ENCODE peak calls at places on chromosomes 2 and 18, in four cellular contexts. E is omental fat pad, X is A673, K is A549. D is an unnamed sample.

GRCh38 chr2:216765810-216766259 is 70.5 kb upstream of the IGFBP5 start:
- DNase-seq in E (no peak), K (no peak), X (no peak), D (peak)

GRCh38 chr2:66772618-66773017 is 337.7 kb downstream of the MEIS1 start:
- DNase-seq in K (no peak), X (no peak), E (no peak), D (no peak)

GRCh38 chr2:28366496-28367282 is 26.0 kb upstream of the FOSL2 start:
- DNase-seq in X (no peak), K (no peak), E (no peak), D (no peak)

GRCh38 chr2:181106789-181107418 is 126.5 kb downstream of the UBE2E3 start:
- DNase-seq in K (peak), X (peak), E (no peak), D (no peak)

GRCh38 chr2:225328192-225328591 is 71.3 kb upstream of the NYAP2 start:
- DNase-seq in X (no peak), E (no peak), K (peak), D (no peak)

GRCh38 chr2:160205511-160205910 is 5.4 kb upstream of the ITGB6 start:
- DNase-seq in X (peak), E (no peak), K (peak), D (no peak)

GRCh38 chr2:127634066-127634617 is 11.8 kb upstream of the GPR17 start:
- DNase-seq in E (no peak), K (no peak), X (no peak), D (no peak)

GRCh38 chr2:135074216-135074615 is 22.1 kb downstream of the RAB3GAP1 start:
- DNase-seq in E (no peak), X (no peak), K (no peak), D (no peak)

GRCh38 chr2:36438454-36438977 is 82.9 kb downstream of the CRIM1 start:
- DNase-seq in E (no peak), K (peak), X (peak), D (no peak)

GRCh38 chr2:70801607-70802263 is 11.3 kb upstream of the FIGLA start:
- DNase-seq in E (no peak), X (no peak), K (no peak), D (no peak)

GRCh38 chr2:180980943-180981898 is 816 bp downstream of the UBE2E3 start:
- DNase-seq in K (peak), X (peak), E (no peak), D (no peak)

GRCh38 chr2:1675633-1676032 is 68.7 kb downstream of the PXDN start:
- DNase-seq in X (no peak), K (peak), E (no peak), D (no peak)

GRCh38 chr2:230225486-230225885 is at the start of gene SP140:
- DNase-seq in K (no peak), E (no peak), X (no peak), D (no peak)

GRCh38 chr2:120397362-120397811 is 51.5 kb downstream of the INHBB start:
- DNase-seq in X (no peak), E (no peak), K (peak), D (no peak)

GRCh38 chr2:96580771-96581170 is 44.2 kb downstream of the ARID5A start:
- DNase-seq in K (peak), E (no peak), X (peak), D (no peak)

GRCh38 chr2:190637331-190637734 is 11.6 kb upstream of the NAB1 start:
- DNase-seq in E (no peak), X (no peak), K (peak), D (no peak)

GRCh38 chr2:111626037-111626861 is 257.7 kb downstream of the ANAPC1 start:
- DNase-seq in X (peak), E (no peak), K (no peak), D (no peak)

GRCh38 chr2:71599038-71599437 is 145.7 kb downstream of the DYSF start:
- DNase-seq in X (no peak), E (no peak), K (no peak), D (no peak)

GRCh38 chr2:120237491-120237902 is 14.3 kb upstream of the TMEM185B start:
- DNase-seq in K (peak), E (no peak), X (no peak), D (no peak)

GRCh38 chr2:176852667-176853066 is 359.9 kb upstream of the HNRNPA3 start:
- DNase-seq in K (no peak), E (no peak), X (no peak), D (no peak)

GRCh38 chr2:98161202-98161601 is 74.2 kb downstream of the VWA3B start:
- DNase-seq in K (no peak), X (no peak), E (no peak), D (no peak)

GRCh38 chr2:218812096-218812815 is 19.3 kb downstream of the PRKAG3 start:
- DNase-seq in X (no peak), K (no peak), E (no peak), D (no peak)

GRCh38 chr2:62150597-62151305 is 45.2 kb upstream of the B3GNT2 start:
- DNase-seq in X (no peak), K (no peak), E (no peak), D (no peak)

GRCh38 chr2:133972786-133973185 is 281.1 kb upstream of the MGAT5 start:
- DNase-seq in X (no peak), K (no peak), E (no peak), D (no peak)

GRCh38 chr18:72833471-72833870 is 34.3 kb downstream of the NETO1 start:
- DNase-seq in E (no peak), K (no peak), X (peak), D (no peak)

GRCh38 chr2:158457092-158457825 is 507 bp downstream of the PKP4 start:
- DNase-seq in K (peak), E (no peak), X (peak), D (peak)

GRCh38 chr2:207265363-207265762 is 99.6 kb upstream of the KLF7 start:
- DNase-seq in E (no peak), K (no peak), X (no peak), D (no peak)

GRCh38 chr2:105258835-105259350 is 17.4 kb downstream of the GPR45 start:
- DNase-seq in E (no peak), X (no peak), K (no peak), D (no peak)

GRCh38 chr2:130829020-130829419 is 7.7 kb upstream of the ARHGEF4 start:
- DNase-seq in K (peak), E (no peak), X (no peak), D (no peak)

GRCh38 chr2:171141320-171141719 is 19.4 kb downstream of the TLK1 start:
- DNase-seq in K (no peak), X (no peak), E (no peak), D (no peak)

GRCh38 chr2:36655456-36655855 is 41.1 kb upstream of the VIT start:
- DNase-seq in E (no peak), K (no peak), X (peak), D (no peak)

GRCh38 chr18:25089470-25089869 is 262.5 kb downstream of the ZNF521 start:
- DNase-seq in X (no peak), E (no peak), K (no peak), D (no peak)

GRCh38 chr2:28334527-28334891 is 58.1 kb upstream of the FOSL2 start:
- DNase-seq in E (no peak), X (no peak), K (no peak), D (no peak)

GRCh38 chr2:148207111-148207510 is 186.2 kb downstream of the MBD5 start:
- DNase-seq in E (no peak), X (no peak), K (no peak), D (no peak)

GRCh38 chr2:148202237-148202636 is 181.3 kb downstream of the MBD5 start:
- DNase-seq in K (no peak), E (no peak), X (no peak), D (no peak)

GRCh38 chr2:148201075-148202004 is 180.4 kb downstream of the MBD5 start:
- DNase-seq in K (peak), E (no peak), X (peak), D (peak)
- TF ChIP-seq CTCF in K (peak), E (no peak), X (peak), D (peak)

GRCh38 chr2:226796012-226796839 is 3.4 kb downstream of the IRS1 start:
- DNase-seq in X (peak), K (no peak), E (no peak), D (no peak)

GRCh38 chr2:226797289-226797988 is 2.2 kb downstream of the IRS1 start:
- DNase-seq in K (no peak), X (peak), E (no peak), D (no peak)

GRCh38 chr2:226795281-226796011 is 4.2 kb downstream of the IRS1 start:
- DNase-seq in X (no peak), E (no peak), K (no peak), D (no peak)

GRCh38 chr2:226797989-226798421 is 1.6 kb downstream of the IRS1 start:
- DNase-seq in E (no peak), X (peak), K (no peak), D (no peak)

GRCh38 chr2:226796840-226797288 is 2.8 kb downstream of the IRS1 start:
- DNase-seq in E (no peak), X (peak), K (no peak), D (no peak)
- TF ChIP-seq CTCF in E (no peak), X (peak), K (peak), D (peak)

DNA sequence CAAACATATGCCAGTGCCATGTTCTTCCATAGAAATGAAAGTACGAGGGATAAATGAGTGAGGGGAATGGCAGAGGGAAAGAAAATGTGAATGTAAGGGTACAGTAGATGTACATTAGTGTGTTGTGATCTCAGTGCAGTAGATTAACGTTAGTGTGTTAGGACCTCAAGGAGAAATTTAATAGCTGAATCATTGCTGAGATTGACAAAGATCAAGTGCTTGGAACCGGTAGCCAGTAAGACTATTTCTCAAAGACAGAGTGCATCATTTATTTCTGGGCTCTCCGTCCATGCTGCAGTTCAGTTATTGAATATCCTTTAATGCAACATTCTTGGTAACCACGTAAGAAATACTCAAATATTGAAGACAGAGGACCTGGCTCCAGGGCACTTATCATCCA is 246.0 kb downstream of the PTPRM start:
- DNase-seq in E (no peak), K (no peak), X (no peak), D (no peak)
- TF ChIP-seq CTCF in E (no peak), K (no peak), X (no peak), D (no peak)

DNA sequence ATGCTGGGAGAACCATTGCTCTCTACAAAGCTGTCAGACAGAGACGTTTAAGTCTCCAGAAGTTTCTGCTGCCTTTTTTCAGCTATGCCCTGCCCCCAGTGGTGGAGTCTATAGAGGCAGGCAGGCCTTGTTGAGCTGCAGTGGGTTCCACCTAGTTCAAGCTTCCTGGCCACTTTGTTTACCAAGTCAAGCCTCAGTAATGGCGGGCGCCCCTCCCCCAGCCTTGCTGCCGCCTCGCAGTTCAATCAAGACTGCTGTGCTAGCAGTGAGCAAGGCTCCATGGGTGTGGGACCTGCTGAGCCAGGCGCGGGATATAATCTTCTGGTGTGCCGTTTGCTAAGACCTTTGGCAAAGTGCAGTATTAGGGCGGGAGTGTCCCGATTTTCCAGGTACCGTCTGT is 52.7 kb upstream of the SCYGR2 start:
- DNase-seq in K (peak), E (no peak), X (peak), D (no peak)
- TF ChIP-seq CTCF in K (no peak), E (no peak), X (peak), D (no peak)

GRCh38 chr18:58525928-58526424 is 102.9 kb downstream of the ALPK2 start:
- DNase-seq in K (no peak), X (no peak), E (no peak), D (no peak)

GRCh38 chr18:58525517-58525916 is 103.4 kb downstream of the ALPK2 start:
- DNase-seq in E (no peak), K (no peak), X (no peak), D (no peak)

GRCh38 chr18:58527116-58528010 is 101.5 kb downstream of the ALPK2 start:
- DNase-seq in K (peak), E (no peak), X (peak), D (no peak)

GRCh38 chr18:58528011-58528367 is 100.9 kb downstream of the ALPK2 start:
- DNase-seq in E (no peak), K (no peak), X (peak), D (no peak)

GRCh38 chr18:58526425-58527115 is 102.3 kb downstream of the ALPK2 start:
- DNase-seq in X (no peak), E (no peak), K (peak), D (no peak)
- TF ChIP-seq CTCF in X (no peak), E (no peak), K (peak), D (no peak)

D was measured in progenitor cell of endocrine pancreas.